ENCODE peak calls at places on chromosomes 13 and 19, in six cellular contexts. One of them, this sample, is unnamed. For H3K9me3, the result is how much of the 10 kb centered on the place peaks cover.

GRCh38 chr13:95955255-95955654 is 97.9 kb downstream of the UGGT2 start:
- DNase-seq in esophagus squamous epithelium: no peak
- DNase-seq in thyroid gland: no peak
- DNase-seq in suprapubic skin: no peak
- DNase-seq in transverse colon: no peak
- DNase-seq in uterus: no peak
- DNase-seq in this sample: no peak

GRCh38 chr19:1748115-1748702 is 5.1 kb upstream of the ONECUT3 start:
- DNase-seq in esophagus squamous epithelium: no peak
- DNase-seq in thyroid gland: no peak
- DNase-seq in suprapubic skin: no peak
- DNase-seq in transverse colon: peak
- DNase-seq in uterus: no peak
- DNase-seq in this sample: no peak

GRCh38 chr19:51687791-51688664 is 5.1 kb upstream of the SPACA6 start:
- DNase-seq in esophagus squamous epithelium: no peak
- DNase-seq in thyroid gland: peak
- DNase-seq in suprapubic skin: no peak
- DNase-seq in transverse colon: peak
- DNase-seq in uterus: peak
- DNase-seq in this sample: peak

GRCh38 chr13:40488869-40489391 is 177.5 kb downstream of the FOXO1 start:
- DNase-seq in esophagus squamous epithelium: no peak
- DNase-seq in thyroid gland: no peak
- DNase-seq in suprapubic skin: no peak
- DNase-seq in transverse colon: no peak
- DNase-seq in uterus: no peak
- DNase-seq in this sample: no peak

GRCh38 chr13:24063281-24063851 is 97.2 kb upstream of the SPATA13 start:
- DNase-seq in esophagus squamous epithelium: no peak
- DNase-seq in thyroid gland: peak
- DNase-seq in suprapubic skin: no peak
- DNase-seq in transverse colon: no peak
- DNase-seq in uterus: peak
- DNase-seq in this sample: peak

GRCh38 chr13:76836311-76836710 is 49.9 kb downstream of the KCTD12 start:
- DNase-seq in esophagus squamous epithelium: no peak
- DNase-seq in thyroid gland: no peak
- DNase-seq in suprapubic skin: no peak
- DNase-seq in transverse colon: no peak
- DNase-seq in uterus: no peak
- DNase-seq in this sample: no peak

GRCh38 chr13:25654332-25654731 is 282.6 kb downstream of the ATP8A2 start:
- DNase-seq in esophagus squamous epithelium: no peak
- DNase-seq in thyroid gland: no peak
- DNase-seq in suprapubic skin: no peak
- DNase-seq in transverse colon: no peak
- DNase-seq in uterus: no peak
- DNase-seq in this sample: no peak

GRCh38 chr19:1408300-1409203 is 1.2 kb downstream of the DAZAP1 start:
- DNase-seq in esophagus squamous epithelium: no peak
- DNase-seq in thyroid gland: peak
- DNase-seq in suprapubic skin: no peak
- DNase-seq in transverse colon: peak
- DNase-seq in uterus: no peak
- DNase-seq in this sample: peak

GRCh38 chr13:101416181-101417042 is at the start of gene NALCN:
- DNase-seq in esophagus squamous epithelium: no peak
- DNase-seq in thyroid gland: peak
- DNase-seq in suprapubic skin: no peak
- DNase-seq in transverse colon: no peak
- DNase-seq in uterus: no peak
- DNase-seq in this sample: peak

GRCh38 chr19:23799321-23799720 is 40.6 kb upstream of the ZNF681 start:
- DNase-seq in esophagus squamous epithelium: no peak
- DNase-seq in thyroid gland: no peak
- DNase-seq in suprapubic skin: no peak
- DNase-seq in transverse colon: no peak
- DNase-seq in uterus: no peak
- DNase-seq in this sample: no peak

GRCh38 chr13:39446865-39447264 is 156.1 kb downstream of the LHFPL6 start:
- DNase-seq in esophagus squamous epithelium: no peak
- DNase-seq in thyroid gland: no peak
- DNase-seq in suprapubic skin: no peak
- DNase-seq in transverse colon: no peak
- DNase-seq in uterus: no peak
- DNase-seq in this sample: no peak

GRCh38 chr13:43985437-43986051 is 105.8 kb downstream of the LACC1 start:
- DNase-seq in esophagus squamous epithelium: no peak
- DNase-seq in thyroid gland: no peak
- DNase-seq in suprapubic skin: no peak
- DNase-seq in transverse colon: no peak
- DNase-seq in uterus: no peak
- DNase-seq in this sample: no peak

GRCh38 chr19:42086770-42087550 is 11.0 kb downstream of the ZNF574 start:
- DNase-seq in esophagus squamous epithelium: no peak
- DNase-seq in thyroid gland: no peak
- DNase-seq in suprapubic skin: no peak
- DNase-seq in transverse colon: no peak
- DNase-seq in uterus: no peak
- DNase-seq in this sample: no peak

GRCh38 chr19:21590868-21591267 is 85.5 kb downstream of the ZNF429 start:
- DNase-seq in esophagus squamous epithelium: no peak
- DNase-seq in thyroid gland: no peak
- DNase-seq in suprapubic skin: no peak
- DNase-seq in transverse colon: no peak
- DNase-seq in uterus: no peak
- DNase-seq in this sample: peak

GRCh38 chr19:48598996-48599626 is 7.4 kb upstream of the SPACA4 start:
- DNase-seq in esophagus squamous epithelium: no peak
- DNase-seq in thyroid gland: no peak
- DNase-seq in suprapubic skin: no peak
- DNase-seq in transverse colon: no peak
- DNase-seq in uterus: no peak
- DNase-seq in this sample: no peak

GRCh38 chr19:35005256-35005977 is 5.3 kb downstream of the GRAMD1A start:
- DNase-seq in esophagus squamous epithelium: no peak
- DNase-seq in thyroid gland: no peak
- DNase-seq in suprapubic skin: no peak
- DNase-seq in transverse colon: no peak
- DNase-seq in uterus: no peak
- DNase-seq in this sample: peak

GRCh38 chr19:35004517-35005255 is 4.6 kb downstream of the GRAMD1A start:
- DNase-seq in esophagus squamous epithelium: no peak
- DNase-seq in thyroid gland: no peak
- DNase-seq in suprapubic skin: no peak
- DNase-seq in transverse colon: no peak
- DNase-seq in uterus: no peak
- DNase-seq in this sample: no peak

GRCh38 chr19:35008891-35009341 is 8.8 kb downstream of the GRAMD1A start:
- DNase-seq in esophagus squamous epithelium: no peak
- DNase-seq in thyroid gland: peak
- DNase-seq in suprapubic skin: no peak
- DNase-seq in transverse colon: no peak
- DNase-seq in uterus: peak
- DNase-seq in this sample: peak

GRCh38 chr19:35006999-35007365 is 6.9 kb downstream of the GRAMD1A start:
- DNase-seq in esophagus squamous epithelium: no peak
- DNase-seq in thyroid gland: no peak
- DNase-seq in suprapubic skin: no peak
- DNase-seq in transverse colon: no peak
- DNase-seq in uterus: no peak
- DNase-seq in this sample: no peak

GRCh38 chr19:35006342-35006998 is 6.3 kb downstream of the GRAMD1A start:
- DNase-seq in esophagus squamous epithelium: no peak
- DNase-seq in thyroid gland: no peak
- DNase-seq in suprapubic skin: no peak
- DNase-seq in transverse colon: peak
- DNase-seq in uterus: no peak
- DNase-seq in this sample: peak
- TF ChIP-seq POLR2A in esophagus squamous epithelium: no peak
- TF ChIP-seq POLR2A in thyroid gland: no peak
- TF ChIP-seq POLR2A in suprapubic skin: no peak
- TF ChIP-seq POLR2A in transverse colon: peak
- TF ChIP-seq POLR2A in uterus: no peak
- TF ChIP-seq POLR2A in this sample: no peak

DNA sequence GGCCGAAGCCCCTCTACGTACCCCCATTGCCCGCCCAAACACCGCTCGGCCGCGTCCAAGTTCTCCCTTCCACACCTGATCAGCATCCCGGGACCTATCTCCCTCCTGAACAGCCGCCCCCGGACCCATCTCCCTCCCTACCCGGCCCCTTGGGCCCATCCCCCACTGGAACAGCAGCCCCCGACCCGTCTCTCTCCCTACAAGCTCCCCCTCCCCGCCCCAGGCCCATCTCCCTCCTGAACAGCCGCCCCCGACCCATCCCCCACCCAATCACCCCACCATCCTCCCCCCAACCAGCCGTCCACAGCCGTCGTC is 608 bp downstream of the ZSCAN1 start:
- DNase-seq in esophagus squamous epithelium: no peak
- DNase-seq in thyroid gland: no peak
- DNase-seq in suprapubic skin: no peak
- DNase-seq in transverse colon: no peak
- DNase-seq in uterus: no peak
- DNase-seq in this sample: no peak
- H3K9me3 ChIP-seq in esophagus squamous epithelium: under half
- H3K9me3 ChIP-seq in thyroid gland: under half
- H3K9me3 ChIP-seq in suprapubic skin: under half
- H3K9me3 ChIP-seq in transverse colon: under half
- H3K9me3 ChIP-seq in uterus: under half
- H3K9me3 ChIP-seq in this sample: under half

DNA sequence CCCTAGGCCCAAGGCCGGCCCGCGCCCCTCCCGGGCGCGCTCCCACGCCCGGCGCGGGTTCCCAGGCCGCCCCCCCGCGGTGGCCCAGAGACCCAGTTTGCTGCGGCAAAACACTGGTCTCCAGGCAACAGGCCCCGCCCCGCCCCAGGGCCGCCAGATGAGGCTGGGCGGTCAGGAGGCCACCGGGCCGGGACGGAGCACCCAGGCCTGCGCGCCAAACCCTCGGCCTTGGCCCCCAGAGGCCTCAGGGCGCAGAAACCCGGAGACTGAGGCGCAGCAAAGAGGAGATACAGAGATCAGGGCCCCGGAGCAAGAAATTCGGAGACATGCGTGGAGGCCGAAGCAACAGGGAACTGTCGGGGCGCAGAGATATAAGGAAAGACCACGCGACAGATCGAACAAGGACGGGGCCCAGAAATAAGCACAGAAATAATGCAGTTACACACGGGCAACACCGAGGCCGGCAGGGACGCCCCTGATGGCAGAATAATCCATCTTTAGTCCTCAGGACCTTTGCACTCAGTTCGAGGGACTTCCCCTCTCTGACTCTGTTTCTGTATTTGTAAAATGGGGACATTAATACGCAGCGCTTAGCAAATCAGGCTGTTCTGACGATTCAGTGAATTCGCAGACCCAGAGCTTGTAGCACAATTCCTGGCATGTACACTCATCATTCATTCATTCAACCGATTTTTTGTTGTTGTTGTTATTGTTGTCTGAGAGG is 20.8 kb upstream of the ERCC1 start:
- DNase-seq in esophagus squamous epithelium: peak
- DNase-seq in thyroid gland: peak
- DNase-seq in suprapubic skin: peak
- DNase-seq in transverse colon: peak
- DNase-seq in uterus: peak
- DNase-seq in this sample: peak
- TF ChIP-seq POLR2A in esophagus squamous epithelium: no peak
- TF ChIP-seq POLR2A in thyroid gland: peak
- TF ChIP-seq POLR2A in suprapubic skin: peak
- TF ChIP-seq POLR2A in transverse colon: peak
- TF ChIP-seq POLR2A in uterus: no peak
- TF ChIP-seq POLR2A in this sample: no peak

DNA sequence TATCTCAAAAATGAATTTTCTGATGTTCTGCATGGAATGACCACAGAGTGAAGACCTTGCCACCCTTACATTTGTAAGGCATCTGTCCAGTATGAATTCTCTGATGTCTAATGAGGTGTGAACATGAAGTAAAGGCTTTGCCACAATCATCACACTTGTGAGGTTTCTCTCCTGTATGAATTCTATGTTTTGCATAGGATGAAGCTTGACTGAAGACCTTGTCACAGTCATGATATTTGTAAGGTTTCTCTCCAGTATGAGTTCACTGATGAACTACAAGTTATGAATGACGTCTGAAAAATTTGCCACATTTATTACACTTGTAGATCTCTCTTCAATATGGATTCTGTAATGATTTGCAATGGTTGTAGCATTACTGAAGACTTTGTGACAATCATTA is 13.3 kb downstream of the ZNF816 start:
- DNase-seq in esophagus squamous epithelium: no peak
- DNase-seq in thyroid gland: no peak
- DNase-seq in suprapubic skin: no peak
- DNase-seq in transverse colon: no peak
- DNase-seq in uterus: no peak
- DNase-seq in this sample: no peak
- H3K9me3 ChIP-seq in esophagus squamous epithelium: under half
- H3K9me3 ChIP-seq in thyroid gland: under half
- H3K9me3 ChIP-seq in suprapubic skin: under half
- H3K9me3 ChIP-seq in transverse colon: half or more
- H3K9me3 ChIP-seq in uterus: under half
- H3K9me3 ChIP-seq in this sample: under half

DNA sequence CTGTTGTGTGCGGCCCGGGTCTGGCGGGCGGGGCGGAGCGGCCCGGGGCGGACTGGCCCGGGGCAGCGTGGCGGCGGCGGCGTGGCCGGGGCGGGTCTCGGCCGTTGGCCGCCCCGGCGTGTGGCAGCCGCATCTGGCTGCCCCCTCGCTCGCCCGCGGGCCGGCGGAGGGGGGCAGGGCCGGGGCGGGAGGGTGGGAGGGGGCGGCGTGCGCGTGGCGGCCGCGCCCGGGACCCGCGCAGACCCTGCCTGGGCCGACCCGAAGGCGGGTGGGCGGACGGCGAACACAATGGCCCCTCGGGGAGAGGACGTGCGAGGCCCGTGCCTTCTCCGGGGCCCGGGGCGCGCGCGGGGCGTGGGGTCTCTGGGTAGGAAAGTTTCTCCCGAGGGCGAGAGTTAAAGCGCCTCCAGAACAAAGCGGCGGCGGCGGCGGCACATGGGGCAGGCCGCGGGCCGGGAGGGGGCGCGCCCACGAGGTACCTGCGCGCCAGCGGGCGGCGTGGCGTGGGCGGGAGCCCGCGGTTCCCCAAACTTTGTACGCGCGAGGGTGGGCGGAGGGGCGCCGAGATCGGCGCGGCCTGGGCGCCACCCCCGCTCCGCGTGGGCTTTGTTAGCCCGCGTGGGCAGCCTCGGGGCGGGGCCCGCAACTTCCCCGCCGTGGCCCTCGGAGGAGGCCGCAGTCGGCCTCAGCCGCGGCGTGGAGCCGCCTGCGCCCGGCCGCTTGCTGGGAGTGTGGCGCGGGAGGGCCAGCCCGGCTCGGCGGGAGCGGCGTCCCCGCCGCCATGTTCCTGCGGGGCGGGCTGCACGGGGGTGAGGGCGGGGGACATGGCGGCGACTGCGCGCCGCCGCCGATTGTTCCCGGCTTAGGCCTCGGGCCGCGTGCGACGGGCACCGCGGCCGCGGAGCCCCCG is 764 bp downstream of the MIR17HG start:
- DNase-seq in esophagus squamous epithelium: no peak
- DNase-seq in thyroid gland: peak
- DNase-seq in suprapubic skin: no peak
- DNase-seq in transverse colon: peak
- DNase-seq in uterus: peak
- DNase-seq in this sample: peak
- TF ChIP-seq POLR2A in esophagus squamous epithelium: no peak
- TF ChIP-seq POLR2A in thyroid gland: no peak
- TF ChIP-seq POLR2A in suprapubic skin: no peak
- TF ChIP-seq POLR2A in transverse colon: no peak
- TF ChIP-seq POLR2A in uterus: no peak
- TF ChIP-seq POLR2A in this sample: no peak

GRCh38 chr19:12425501-12426274 is 15.1 kb downstream of the ZNF443 start:
- DNase-seq in esophagus squamous epithelium: no peak
- DNase-seq in thyroid gland: no peak
- DNase-seq in suprapubic skin: no peak
- DNase-seq in transverse colon: no peak
- DNase-seq in uterus: no peak
- DNase-seq in this sample: no peak
- H3K9me3 ChIP-seq in esophagus squamous epithelium: under half
- H3K9me3 ChIP-seq in thyroid gland: under half
- H3K9me3 ChIP-seq in suprapubic skin: under half
- H3K9me3 ChIP-seq in transverse colon: under half
- H3K9me3 ChIP-seq in uterus: under half
- H3K9me3 ChIP-seq in this sample: under half

This sample was measured in heart left ventricle.